ENCODE peak calls at places on chromosome 16, in seven cellular contexts. W, M, X, V, P, B and U are unnamed samples. For H3K4me1 and H3K9me3, the result is how much of the 10 kb centered on the place peaks cover.

GRCh38 chr16:3458278-3458851 is 14.9 kb downstream of the NAA60 start:
- DNase-seq in B (no peak), M (peak), P (peak), X (peak), W (peak), V (peak), U (peak)

GRCh38 chr16:3112881-3113574 is 642 bp downstream of the ZNF205 start:
- DNase-seq in X (no peak), V (peak), W (no peak), P (peak), B (no peak), M (no peak), U (no peak)

GRCh38 chr16:9297437-9298113 is 206.1 kb downstream of the HAPSTR1 start:
- DNase-seq in X (peak), M (peak), V (peak), W (no peak), B (peak), P (no peak), U (no peak)

GRCh38 chr16:89384282-89384681 is 106.1 kb downstream of the ANKRD11 start:
- DNase-seq in X (no peak), V (no peak), B (no peak), M (no peak), W (no peak), P (no peak), U (no peak)

GRCh38 chr16:82231021-82231787 is 61.2 kb upstream of the MPHOSPH6 start:
- DNase-seq in B (no peak), V (no peak), M (no peak), P (no peak), X (no peak), W (no peak), U (no peak)

GRCh38 chr16:22933173-22933572 is 119.2 kb downstream of the HS3ST2 start:
- DNase-seq in P (no peak), B (no peak), V (no peak), M (peak), W (no peak), X (no peak), U (no peak)

GRCh38 chr16:4944333-4945281 is 7.7 kb upstream of the PPL start:
- DNase-seq in B (peak), P (peak), V (peak), X (peak), W (peak), M (no peak), U (no peak)

GRCh38 chr16:48182979-48183537 is 27.3 kb upstream of the ABCC12 start:
- DNase-seq in X (no peak), M (no peak), V (no peak), B (no peak), W (no peak), P (no peak), U (no peak)

GRCh38 chr16:23803591-23804123 is 32.1 kb upstream of the PRKCB start:
- DNase-seq in W (peak), X (peak), P (peak), V (peak), M (peak), B (peak), U (peak)

GRCh38 chr16:53998024-53998810 is 288.4 kb downstream of the IRX3 start:
- DNase-seq in V (no peak), X (no peak), P (no peak), W (no peak), B (no peak), M (no peak), U (no peak)

GRCh38 chr16:89629827-89630610 is 16.6 kb downstream of the DPEP1 start:
- DNase-seq in W (no peak), M (no peak), X (no peak), V (no peak), B (no peak), P (no peak), U (no peak)

GRCh38 chr16:21084631-21085235 is 65.9 kb downstream of the DNAH3 start:
- DNase-seq in B (no peak), W (no peak), P (no peak), V (no peak), X (no peak), M (no peak), U (no peak)

GRCh38 chr16:89670496-89671431 is 13.1 kb downstream of the SPATA33 start:
- DNase-seq in V (peak), B (no peak), P (peak), W (peak), M (no peak), X (no peak), U (no peak)

GRCh38 chr16:27508476-27508875 is 41.2 kb downstream of the GTF3C1 start:
- DNase-seq in W (no peak), B (no peak), X (no peak), P (no peak), M (no peak), V (no peak), U (no peak)

GRCh38 chr16:55184052-55184451 is 140.0 kb upstream of the IRX6 start:
- DNase-seq in W (no peak), M (no peak), X (no peak), B (no peak), V (no peak), P (no peak), U (no peak)

GRCh38 chr16:83403751-83404150 is 404.0 kb upstream of the HSBP1 start:
- DNase-seq in X (no peak), V (peak), W (peak), P (no peak), B (no peak), M (no peak), U (no peak)

GRCh38 chr16:50841081-50841886 is 99.4 kb downstream of the CYLD start:
- DNase-seq in M (no peak), W (no peak), B (no peak), V (peak), X (no peak), P (no peak), U (no peak)

GRCh38 chr16:87317766-87318121 is 552 bp upstream of the C16orf95 start:
- DNase-seq in M (peak), W (peak), V (peak), B (no peak), P (peak), X (peak), U (peak)

GRCh38 chr16:53945996-53946395 is 242.0 kb downstream of the FTO start:
- DNase-seq in X (peak), W (peak), B (peak), P (peak), M (peak), V (peak), U (peak)

GRCh38 chr16:3579776-3580175 is 2.6 kb upstream of the NLRC3 start:
- DNase-seq in W (no peak), V (no peak), M (no peak), P (no peak), X (no peak), B (no peak), U (no peak)

GRCh38 chr16:5605404-5605803 is 507.8 kb upstream of the EEF2KMT start:
- DNase-seq in V (no peak), P (no peak), W (no peak), B (no peak), M (no peak), X (no peak), U (no peak)

GRCh38 chr16:87780385-87780989 is 14.7 kb upstream of the KLHDC4 start:
- DNase-seq in X (no peak), P (no peak), B (no peak), W (peak), M (peak), V (peak), U (peak)

GRCh38 chr16:46651305-46651704 is 30.1 kb upstream of the SHCBP1 start:
- DNase-seq in M (no peak), B (no peak), X (no peak), V (no peak), P (no peak), W (no peak), U (no peak)

GRCh38 chr16:46649571-46649970 is 28.4 kb upstream of the SHCBP1 start:
- DNase-seq in M (no peak), V (no peak), W (no peak), B (no peak), X (no peak), P (peak), U (no peak)

GRCh38 chr16:46648656-46649055 is 27.5 kb upstream of the SHCBP1 start:
- DNase-seq in B (no peak), W (no peak), P (no peak), X (no peak), V (no peak), M (no peak), U (no peak)

DNA sequence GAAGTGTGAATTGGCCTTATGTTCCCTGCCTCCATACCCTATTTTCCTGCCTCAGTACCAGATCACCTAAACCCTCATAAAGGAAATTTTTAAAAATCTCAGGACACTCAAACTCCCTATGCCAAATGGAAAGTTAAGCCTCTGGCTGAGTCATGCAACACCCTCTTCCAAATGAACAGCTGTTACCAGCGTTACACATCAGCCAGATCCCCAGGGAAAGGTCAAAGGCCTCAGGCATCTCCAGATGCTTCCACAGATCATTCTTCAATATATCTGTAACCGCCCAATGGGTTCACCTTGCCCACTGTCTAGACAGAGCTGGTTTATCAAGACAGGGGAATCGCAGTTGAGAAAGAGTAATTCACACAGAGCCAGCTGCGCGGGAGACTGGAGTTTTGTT is 29.0 kb upstream of the SHCBP1 start:
- DNase-seq in M (no peak), B (no peak), P (peak), V (peak), W (no peak), X (no peak), U (no peak)
- H3K4me2 ChIP-seq in M (no peak), B (no peak), P (peak), V (no peak), W (peak), X (no peak), U (no peak)

GRCh38 chr16:85610446-85611204 is 2.5 kb upstream of the GSE1 start:
- DNase-seq in B (peak), P (peak), M (peak), W (peak), X (peak), V (peak), U (peak)

GRCh38 chr16:85612191-85612800 is 826 bp upstream of the GSE1 start:
- DNase-seq in X (peak), M (peak), V (peak), B (peak), P (peak), W (peak), U (no peak)

GRCh38 chr16:85611205-85611454 is 2.0 kb upstream of the GSE1 start:
- DNase-seq in X (no peak), M (peak), V (peak), B (no peak), P (peak), W (no peak), U (no peak)

GRCh38 chr16:85612801-85613608 is at the start of gene GSE1:
- DNase-seq in W (peak), B (peak), P (peak), M (peak), V (peak), X (peak), U (peak)

DNA sequence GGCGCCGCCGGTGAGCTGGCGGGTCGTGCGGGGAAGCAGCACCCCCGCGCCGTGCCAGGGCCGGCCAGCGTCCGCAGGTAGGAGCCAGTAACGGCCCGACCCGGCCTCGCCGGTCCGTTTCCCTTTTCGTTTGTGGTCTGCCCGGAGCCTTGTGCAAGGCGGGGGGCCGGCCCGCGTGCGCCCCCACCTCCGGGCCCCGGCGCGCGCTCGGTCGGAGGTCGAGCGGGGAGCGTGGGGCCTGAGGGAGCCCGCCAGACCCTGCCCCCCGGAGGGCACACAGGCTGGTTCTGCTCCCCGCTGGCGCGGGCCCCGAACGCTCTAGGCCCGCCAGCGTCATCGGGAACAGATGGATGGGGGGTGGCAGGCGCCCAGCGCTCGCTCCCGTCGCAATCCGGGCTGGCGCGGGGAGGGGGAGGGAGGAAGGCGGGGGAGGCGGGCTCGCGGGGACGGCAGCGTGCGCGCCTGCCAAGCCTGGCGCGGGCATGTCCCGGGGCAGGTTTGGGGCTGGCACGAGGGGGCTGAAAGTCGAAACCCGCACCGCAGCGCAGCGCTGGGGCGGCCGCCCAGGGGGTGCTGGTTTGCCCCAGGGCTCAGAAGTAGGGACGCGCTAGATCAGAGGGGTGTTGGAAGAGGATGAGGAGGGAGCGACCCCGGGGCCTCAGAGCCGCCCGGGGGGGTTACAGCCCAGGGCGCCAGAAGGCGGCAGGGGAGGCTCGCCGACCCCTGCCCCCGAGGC is 1.5 kb upstream of the GSE1 start:
- DNase-seq in B (peak), V (peak), W (peak), P (peak), X (peak), M (peak), U (peak)
- H3K4me1 ChIP-seq in B (half or more), V (under half), W (under half), P (under half), X (half or more), M (half or more), U (half or more)

DNA sequence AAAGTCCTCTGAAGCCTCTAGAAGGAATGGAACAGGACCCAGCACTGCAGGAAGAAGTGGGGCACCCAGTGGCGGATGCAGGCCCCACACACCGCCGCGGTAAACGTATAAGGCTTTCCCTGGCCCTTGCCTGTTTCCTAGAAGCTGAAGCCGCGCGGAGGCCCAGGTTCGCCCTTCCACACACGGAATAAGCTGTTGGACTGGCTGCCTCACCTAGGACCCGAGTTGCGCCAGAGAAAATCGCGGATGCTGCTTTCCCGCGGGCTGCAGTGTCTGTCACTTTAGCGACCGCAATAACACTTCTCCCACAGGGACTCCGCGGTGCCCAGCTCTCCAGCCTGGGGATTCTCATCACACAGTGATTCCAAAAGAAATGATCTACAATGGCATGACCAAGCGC is 1736.9 kb downstream of the TP53TG3F start:
- DNase-seq in B (no peak), V (no peak), P (no peak), X (no peak), W (no peak), M (no peak), U (no peak)
- H3K9me3 ChIP-seq in B (under half), V (under half), P (under half), X (under half), W (under half), M (under half), U (under half)

GRCh38 chr16:1980026-1980769 is 1.1 kb downstream of the NOXO1 start:
- DNase-seq in V (peak), B (no peak), M (no peak), X (no peak), W (peak), P (no peak), U (no peak)

GRCh38 chr16:1976951-1977874 is 4.1 kb downstream of the NOXO1 start:
- DNase-seq in M (no peak), V (no peak), P (no peak), B (no peak), W (no peak), X (no peak), U (no peak)

GRCh38 chr16:1979271-1980025 is 1.8 kb downstream of the NOXO1 start:
- DNase-seq in W (peak), M (no peak), X (peak), V (no peak), B (no peak), P (no peak), U (no peak)

GRCh38 chr16:1977875-1978268 is 3.4 kb downstream of the NOXO1 start:
- DNase-seq in P (no peak), B (no peak), X (no peak), V (no peak), M (no peak), W (no peak), U (no peak)

DNA sequence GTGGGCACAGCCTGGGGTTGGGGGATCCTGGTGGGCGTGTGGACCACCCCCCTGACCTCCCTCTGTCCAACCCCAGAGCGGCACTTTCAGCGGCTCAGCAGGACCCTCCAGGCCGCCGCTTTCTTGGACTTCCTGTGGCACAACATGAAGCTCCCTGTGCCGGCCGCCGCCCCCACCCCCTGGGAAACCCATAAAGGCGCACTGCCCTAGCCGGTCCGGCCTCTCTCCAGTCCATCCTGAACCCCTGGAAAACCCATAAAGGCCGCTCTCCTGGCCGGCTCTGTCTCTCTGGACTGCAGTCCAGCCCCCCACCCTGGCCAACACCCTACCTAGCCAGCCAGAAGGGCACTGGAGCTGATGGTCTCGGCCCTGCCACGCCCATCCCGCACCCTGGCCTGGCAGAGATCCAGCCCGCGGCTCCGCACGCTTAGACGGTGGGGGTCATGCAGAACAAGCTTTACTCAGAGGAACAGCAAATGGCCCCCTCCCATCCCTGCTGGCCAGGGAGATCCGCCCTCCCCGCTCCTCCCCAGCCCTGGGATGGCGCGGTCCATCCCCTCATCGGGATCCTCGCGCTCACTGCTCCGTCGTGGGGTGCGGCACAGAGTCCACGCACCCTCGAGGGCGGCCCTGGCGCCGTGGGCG is 2.7 kb downstream of the NOXO1 start:
- DNase-seq in V (no peak), B (no peak), P (no peak), W (no peak), X (no peak), M (no peak), U (no peak)
- H3K4me2 ChIP-seq in V (no peak), B (peak), P (no peak), W (peak), X (peak), M (no peak), U (no peak)

DNA sequence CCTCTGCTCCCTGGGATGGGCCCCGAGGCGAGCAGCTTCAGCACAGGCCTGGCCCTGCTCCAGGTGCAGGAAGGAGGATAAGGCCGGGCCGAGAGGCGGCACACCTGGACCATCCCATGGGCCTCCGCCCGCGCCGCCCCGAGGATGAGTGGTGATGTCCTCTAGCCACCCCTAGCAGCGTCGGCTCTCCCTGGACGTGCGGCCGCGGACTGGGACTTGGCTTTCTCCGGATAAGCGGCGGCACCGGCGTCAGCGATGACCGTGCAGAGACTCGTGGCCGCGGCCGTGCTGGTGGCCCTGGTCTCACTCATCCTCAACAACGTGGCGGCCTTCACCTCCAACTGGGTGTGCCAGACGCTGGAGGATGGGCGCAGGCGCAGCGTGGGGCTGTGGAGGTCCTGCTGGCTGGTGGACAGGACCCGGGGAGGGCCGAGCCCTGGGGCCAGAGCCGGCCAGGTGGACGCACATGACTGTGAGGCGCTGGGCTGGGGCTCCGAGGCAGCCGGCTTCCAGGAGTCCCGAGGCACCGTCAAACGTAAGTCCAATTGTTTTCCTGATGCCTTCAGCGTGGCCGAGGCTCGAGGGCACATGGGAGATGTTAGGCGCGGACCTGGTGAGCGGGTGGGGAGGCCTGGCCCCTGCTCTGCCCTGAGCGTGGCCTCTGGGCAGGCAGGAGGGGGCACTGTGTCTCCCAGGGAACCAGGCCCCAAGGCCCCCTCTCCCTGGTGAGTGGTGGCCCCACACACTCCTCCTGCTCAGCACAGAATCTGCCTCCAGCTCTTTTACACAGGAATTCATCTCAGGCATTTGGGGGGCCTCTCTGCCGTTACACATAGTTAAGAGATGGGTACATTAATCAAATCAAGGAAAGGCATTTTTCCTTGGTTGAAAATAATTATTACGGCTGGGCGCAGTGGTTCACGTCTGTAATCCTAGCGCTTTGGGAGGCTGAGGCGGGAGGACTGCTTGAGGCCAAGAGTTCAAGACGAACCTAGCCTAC is 855 bp downstream of the TMEM204 start:
- DNase-seq in P (peak), V (peak), W (no peak), B (no peak), X (no peak), M (no peak), U (no peak)
- H3K4me1 ChIP-seq in P (under half), V (under half), W (under half), B (under half), X (half or more), M (under half), U (under half)

GRCh38 chr16:35234679-35235078 is 1775.3 kb downstream of the TP53TG3F start:
- DNase-seq in V (no peak), M (no peak), P (no peak), X (no peak), B (no peak), W (no peak), U (no peak)
- H3K9me3 ChIP-seq in V (under half), M (under half), P (under half), X (under half), B (under half), W (under half), U (under half)

GRCh38 chr16:66705790-66706505 is 9.4 kb upstream of the CMTM4 start:
- DNase-seq in P (no peak), V (no peak), B (no peak), X (no peak), W (no peak), M (no peak), U (no peak)
- H3K4me2 ChIP-seq in P (no peak), V (no peak), B (no peak), X (no peak), W (no peak), M (no peak), U (no peak)

GRCh38 chr16:71712501-71712900 is 12.0 kb downstream of the PHLPP2 start:
- DNase-seq in M (no peak), X (no peak), W (no peak), V (no peak), B (no peak), P (no peak), U (no peak)
- H3K4me1 ChIP-seq in M (under half), X (under half), W (under half), V (under half), B (under half), P (under half), U (under half)